ENCODE peak calls at places on chromosomes 5 and 9, in nine cellular contexts. I is upper lobe of left lung; M is endodermal cell; F is left lung; R is A549; E is CD4-positive, alpha-beta T cell; Z is A673; S is prostate gland; G is tibial artery. L is an unnamed sample.

GRCh38 chr5:151612689-151613427 is 21.7 kb upstream of the FAT2 start:
- DNase-seq in I (no peak), M (no peak), F (no peak), R (peak; percentile 52), E (peak; percentile 41), Z (no peak), S (no peak), G (no peak), L (no peak)

GRCh38 chr5:99814311-99815063 is 720.7 kb upstream of the FAM174A start:
- DNase-seq in I (no peak), M (no peak), F (no peak), R (no peak), E (no peak), Z (no peak), S (no peak), G (no peak), L (no peak)

GRCh38 chr5:142181096-142181495 is 72.5 kb downstream of the NDFIP1 start:
- DNase-seq in I (no peak), M (no peak), F (no peak), R (no peak), E (no peak), Z (no peak), S (no peak), G (no peak), L (no peak)

GRCh38 chr5:138466900-138467710 is 1.8 kb downstream of the EGR1 start:
- DNase-seq in I (no peak), M (no peak), F (no peak), R (no peak), E (no peak), Z (peak; percentile 33), S (no peak), G (no peak), L (no peak)

GRCh38 chr9:27365977-27366376 is 69.0 kb upstream of the EQTN start:
- DNase-seq in I (no peak), M (no peak), F (no peak), R (no peak), E (no peak), Z (peak; percentile 15), S (no peak), G (no peak), L (no peak)

GRCh38 chr5:1190296-1190695 is 11.1 kb upstream of the SLC6A19 start:
- DNase-seq in I (no peak), M (no peak), F (peak; percentile 10), R (no peak), E (no peak), Z (no peak), S (no peak), G (no peak), L (no peak)

GRCh38 chr5:142110988-142111687 is 2.6 kb downstream of the NDFIP1 start:
- DNase-seq in I (no peak), M (no peak), F (no peak), R (no peak), E (no peak), Z (no peak), S (no peak), G (no peak), L (no peak)

GRCh38 chr9:136247947-136248637 is 2.5 kb upstream of the QSOX2 start:
- DNase-seq in I (no peak), M (no peak), F (no peak), R (no peak), E (no peak), Z (no peak), S (no peak), G (no peak), L (peak; percentile 45)

GRCh38 chr9:137501457-137501856 is 42.3 kb upstream of the NSMF start:
- DNase-seq in I (no peak), M (no peak), F (no peak), R (no peak), E (no peak), Z (no peak), S (no peak), G (no peak), L (no peak)

DNA sequence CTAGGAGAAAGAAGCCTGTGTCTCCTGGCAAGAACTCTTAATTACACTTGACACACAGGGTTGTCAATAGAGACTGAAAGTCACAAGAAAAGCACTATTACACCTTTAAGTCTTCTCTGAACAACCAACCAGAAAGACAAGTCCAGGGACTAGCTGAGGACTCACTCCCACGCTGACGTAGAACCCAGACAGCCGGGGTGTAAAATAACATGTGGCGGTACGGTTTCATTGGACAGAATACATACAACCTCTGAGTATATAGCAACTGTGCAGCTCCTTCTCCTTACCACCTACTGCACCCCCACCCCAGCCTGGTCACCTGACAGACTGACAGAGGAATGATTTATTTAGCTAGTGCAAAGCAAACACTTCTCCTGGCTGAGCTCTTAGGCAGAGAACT is 103.4 kb upstream of the RASEF start:
- DNase-seq in I (peak; percentile 77), M (no peak), F (peak; percentile 66), R (no peak), E (no peak), Z (no peak), S (peak; percentile 40), G (no peak), L (peak; percentile 26)
- H3K27ac ChIP-seq in I (peak overlapping the region; percentile 27), M (no peak overlapping the region), F (peak overlapping the region; percentile 49), R (no peak overlapping the region), E (no peak overlapping the region), Z (no peak overlapping the region), S (no peak overlapping the region), G (no peak overlapping the region), L (no peak overlapping the region)

DNA sequence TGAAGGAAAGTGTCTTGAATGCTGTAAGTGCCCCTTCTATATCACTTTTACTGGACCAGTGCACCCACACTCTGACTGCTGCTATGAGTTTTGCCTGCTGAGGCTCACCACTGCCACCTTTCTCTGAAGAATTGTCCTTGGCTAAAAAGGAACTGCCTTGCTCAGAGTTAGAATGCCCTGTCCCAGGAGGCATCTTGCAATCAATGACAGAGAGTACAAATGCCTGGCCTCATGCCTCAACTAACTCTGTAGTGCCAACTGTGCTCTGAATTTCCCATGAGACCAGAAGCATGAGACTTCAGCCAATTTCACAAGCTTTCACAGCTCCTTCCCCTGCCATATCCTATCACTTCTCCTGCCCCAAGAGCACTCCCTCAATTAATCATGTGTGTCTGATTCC is 569.7 kb downstream of the ZNF608 start:
- DNase-seq in I (no peak), M (peak; percentile 36), F (no peak), R (no peak), E (no peak), Z (peak; percentile 3), S (no peak), G (peak; percentile 38), L (no peak)
- TF ChIP-seq CTCF in I (no peak), M (peak; percentile 43), F (no peak), R (no peak), E (no peak), Z (no peak), S (no peak), G (no peak), L (peak; percentile 12)

GRCh38 chr9:4742246-4742645 is 1.2 kb upstream of the AK3 start:
- DNase-seq in I (no peak), M (no peak), F (no peak), R (no peak), E (no peak), Z (no peak), S (no peak), G (no peak), L (no peak)
- H3K27ac ChIP-seq in I (peak overlapping the region; percentile 95), M (no peak overlapping the region), F (peak overlapping the region; percentile 87), R (peak overlapping the region; percentile 88), E (no peak overlapping the region), Z (peak overlapping the region; percentile 93), S (peak overlapping the region; percentile 97), G (peak overlapping the region; percentile 95), L (no peak overlapping the region)

GRCh38 chr9:121463026-121463827 is 36.4 kb downstream of the GGTA1 start:
- DNase-seq in I (peak; percentile 55), M (peak; percentile 95), F (peak; percentile 39), R (peak; percentile 24), E (no peak), Z (peak; percentile 71), S (no peak), G (peak; percentile 55), L (peak; percentile 64)
- TF ChIP-seq CTCF in I (peak; percentile 49), M (peak; percentile 89), F (peak; percentile 64), R (peak; percentile 39), E (peak; percentile 35), Z (peak; percentile 88), S (no peak), G (peak; percentile 74), L (peak; percentile 80)

GRCh38 chr5:5183933-5184332 is 43.8 kb downstream of the ADAMTS16 start:
- DNase-seq in I (no peak), M (peak; percentile 59), F (no peak), R (no peak), E (no peak), Z (no peak), S (no peak), G (no peak), L (no peak)
- H3K27ac ChIP-seq in I (no peak overlapping the region), M (no peak overlapping the region), F (no peak overlapping the region), R (no peak overlapping the region), E (no peak overlapping the region), Z (no peak overlapping the region), S (no peak overlapping the region), G (no peak overlapping the region), L (no peak overlapping the region)

GRCh38 chr5:98772415-98773213 is 849 bp upstream of the RGMB start:
- DNase-seq in I (peak; percentile 83), M (peak; percentile 93), F (peak; percentile 83), R (peak; percentile 78), E (peak; percentile 54), Z (peak; percentile 90), S (peak; percentile 89), G (peak; percentile 71), L (peak; percentile 89)
- TF ChIP-seq CTCF in I (no peak), M (no peak), F (no peak), R (no peak), E (no peak), Z (no peak), S (no peak), G (no peak), L (no peak)

GRCh38 chr9:18478517-18479361 is 4.8 kb downstream of the ADAMTSL1 start:
- DNase-seq in I (no peak), M (no peak), F (no peak), R (no peak), E (no peak), Z (no peak), S (no peak), G (no peak), L (no peak)
- H3K27ac ChIP-seq in I (no peak overlapping the region), M (no peak overlapping the region), F (no peak overlapping the region), R (no peak overlapping the region), E (no peak overlapping the region), Z (no peak overlapping the region), S (no peak overlapping the region), G (peak overlapping the region; percentile 1), L (no peak overlapping the region)

GRCh38 chr9:21491742-21492141 is 9.6 kb upstream of the IFNE start:
- DNase-seq in I (no peak), M (no peak), F (no peak), R (no peak), E (no peak), Z (peak; percentile 0), S (no peak), G (no peak), L (no peak)
- TF ChIP-seq CTCF in I (no peak), M (no peak), F (no peak), R (peak; percentile 31), E (no peak), Z (no peak), S (no peak), G (no peak), L (no peak)

L was measured in WERI-Rb-1.